ENCODE peak calls at places on chromosomes 13 and 19, in four cellular contexts. N, V, X and K are unnamed samples.

GRCh38 chr19:11166281-11167142 is 10.9 kb upstream of the SPC24 start:
- DNase-seq in V (no peak), N (peak), X (no peak), K (peak)

GRCh38 chr13:82439159-82439904 is 1442.9 kb downstream of the SLITRK1 start:
- DNase-seq in X (no peak), N (no peak), V (no peak), K (no peak)

GRCh38 chr13:52026246-52026626 is 1.7 kb downstream of the UTP14C start:
- DNase-seq in X (peak), V (no peak), N (no peak), K (no peak)

GRCh38 chr19:45130888-45131615 is 29.7 kb downstream of the NKPD1 start:
- DNase-seq in V (no peak), N (no peak), X (peak), K (no peak)

GRCh38 chr19:12694641-12695040 is 1.8 kb downstream of the FBXW9 start:
- DNase-seq in V (no peak), X (no peak), N (no peak), K (no peak)

GRCh38 chr13:85013006-85013405 is 786.2 kb downstream of the SLITRK6 start:
- DNase-seq in V (no peak), N (no peak), X (no peak), K (peak)

GRCh38 chr13:71817335-71817734 is 49.7 kb downstream of the DACH1 start:
- DNase-seq in X (no peak), N (no peak), V (no peak), K (no peak)

GRCh38 chr13:78881054-78881453 is 222.1 kb upstream of the OBI1 start:
- DNase-seq in N (no peak), X (no peak), V (no peak), K (no peak)